ENCODE peak calls at places on chromosomes 3 and 15, in four cellular contexts. One of them, this sample, is unnamed.

GRCh38 chr3:111534701-111535100 is 7.3 kb upstream of the CD96 start:
- DNase-seq in nephron progenitor cell: no peak
- DNase-seq in mucosa of descending colon: no peak
- DNase-seq in AG10803: peak
- DNase-seq in this sample: peak

GRCh38 chr3:59245300-59245878 is 195.6 kb upstream of the CFAP20DC start:
- DNase-seq in nephron progenitor cell: no peak
- DNase-seq in mucosa of descending colon: no peak
- DNase-seq in AG10803: no peak
- DNase-seq in this sample: no peak

GRCh38 chr3:88180398-88180999 is 30.7 kb downstream of the C3orf38 start:
- DNase-seq in nephron progenitor cell: no peak
- DNase-seq in mucosa of descending colon: no peak
- DNase-seq in AG10803: peak
- DNase-seq in this sample: peak

GRCh38 chr3:146577662-146578061 is 27.5 kb downstream of the PLSCR5 start:
- DNase-seq in nephron progenitor cell: no peak
- DNase-seq in mucosa of descending colon: no peak
- DNase-seq in AG10803: peak
- DNase-seq in this sample: peak

GRCh38 chr3:191217331-191217730 is 18.3 kb downstream of the OSTN start:
- DNase-seq in nephron progenitor cell: no peak
- DNase-seq in mucosa of descending colon: no peak
- DNase-seq in AG10803: peak
- DNase-seq in this sample: no peak

GRCh38 chr3:21729888-21730459 is 21.0 kb downstream of the ZNF385D start:
- DNase-seq in nephron progenitor cell: no peak
- DNase-seq in mucosa of descending colon: no peak
- DNase-seq in AG10803: peak
- DNase-seq in this sample: peak

GRCh38 chr3:47003461-47004368 is 24.2 kb downstream of the NBEAL2 start:
- DNase-seq in nephron progenitor cell: no peak
- DNase-seq in mucosa of descending colon: no peak
- DNase-seq in AG10803: no peak
- DNase-seq in this sample: no peak

GRCh38 chr3:131178710-131179375 is 152.2 kb downstream of the NEK11 start:
- DNase-seq in nephron progenitor cell: no peak
- DNase-seq in mucosa of descending colon: no peak
- DNase-seq in AG10803: no peak
- DNase-seq in this sample: no peak

GRCh38 chr15:41969851-41970431 is 2.4 kb downstream of the EHD4 start:
- DNase-seq in nephron progenitor cell: no peak
- DNase-seq in mucosa of descending colon: no peak
- DNase-seq in AG10803: no peak
- DNase-seq in this sample: peak

GRCh38 chr3:183227586-183227985 is 25.5 kb upstream of the B3GNT5 start:
- DNase-seq in nephron progenitor cell: no peak
- DNase-seq in mucosa of descending colon: no peak
- DNase-seq in AG10803: no peak
- DNase-seq in this sample: no peak

GRCh38 chr3:106457278-106458210 is 588.7 kb upstream of the CBLB start:
- DNase-seq in nephron progenitor cell: no peak
- DNase-seq in mucosa of descending colon: no peak
- DNase-seq in AG10803: peak
- DNase-seq in this sample: peak

GRCh38 chr15:89664951-89665350 is 9.7 kb upstream of the KIF7 start:
- DNase-seq in nephron progenitor cell: no peak
- DNase-seq in mucosa of descending colon: no peak
- DNase-seq in AG10803: no peak
- DNase-seq in this sample: no peak

GRCh38 chr3:13332158-13332557 is 88.0 kb downstream of the NUP210 start:
- DNase-seq in nephron progenitor cell: no peak
- DNase-seq in mucosa of descending colon: no peak
- DNase-seq in AG10803: no peak
- DNase-seq in this sample: no peak

GRCh38 chr15:62491642-62492041 is 326.6 kb upstream of the C2CD4B start:
- DNase-seq in nephron progenitor cell: no peak
- DNase-seq in mucosa of descending colon: no peak
- DNase-seq in AG10803: peak
- DNase-seq in this sample: peak

GRCh38 chr15:70170096-70170699 is 72.5 kb upstream of the TLE3 start:
- DNase-seq in nephron progenitor cell: no peak
- DNase-seq in mucosa of descending colon: no peak
- DNase-seq in AG10803: no peak
- DNase-seq in this sample: no peak

GRCh38 chr3:139762307-139762706 is 84.5 kb upstream of the NMNAT3 start:
- DNase-seq in nephron progenitor cell: no peak
- DNase-seq in mucosa of descending colon: no peak
- DNase-seq in AG10803: no peak
- DNase-seq in this sample: no peak

GRCh38 chr15:63274427-63274826 is 3.0 kb upstream of the APH1B start:
- DNase-seq in nephron progenitor cell: no peak
- DNase-seq in mucosa of descending colon: no peak
- DNase-seq in AG10803: peak
- DNase-seq in this sample: no peak

GRCh38 chr3:192444096-192444790 is 283.1 kb downstream of the FGF12 start:
- DNase-seq in nephron progenitor cell: peak
- DNase-seq in mucosa of descending colon: peak
- DNase-seq in AG10803: peak
- DNase-seq in this sample: peak

GRCh38 chr15:75431682-75432081 is 19.8 kb downstream of the SIN3A start:
- DNase-seq in nephron progenitor cell: no peak
- DNase-seq in mucosa of descending colon: no peak
- DNase-seq in AG10803: no peak
- DNase-seq in this sample: no peak

GRCh38 chr3:155617346-155617745 is 127.5 kb downstream of the PLCH1 start:
- DNase-seq in nephron progenitor cell: no peak
- DNase-seq in mucosa of descending colon: no peak
- DNase-seq in AG10803: no peak
- DNase-seq in this sample: no peak

GRCh38 chr3:188212308-188212969 is 58.5 kb downstream of the LPP start:
- DNase-seq in nephron progenitor cell: no peak
- DNase-seq in mucosa of descending colon: peak
- DNase-seq in AG10803: peak
- DNase-seq in this sample: no peak

GRCh38 chr3:129626744-129627349 is 20.4 kb upstream of the PLXND1 start:
- DNase-seq in nephron progenitor cell: peak
- DNase-seq in mucosa of descending colon: peak
- DNase-seq in AG10803: peak
- DNase-seq in this sample: peak

GRCh38 chr15:71752604-71753289 is 57.6 kb upstream of the NR2E3 start:
- DNase-seq in nephron progenitor cell: peak
- DNase-seq in mucosa of descending colon: peak
- DNase-seq in AG10803: peak
- DNase-seq in this sample: peak

GRCh38 chr3:48268936-48269551 is 28.1 kb downstream of the ZNF589 start:
- DNase-seq in nephron progenitor cell: no peak
- DNase-seq in mucosa of descending colon: peak
- DNase-seq in AG10803: no peak
- DNase-seq in this sample: no peak

GRCh38 chr15:28133281-28133680 is 34.2 kb upstream of the OCA2 start:
- DNase-seq in nephron progenitor cell: no peak
- DNase-seq in mucosa of descending colon: no peak
- DNase-seq in AG10803: no peak
- DNase-seq in this sample: no peak

GRCh38 chr15:92614791-92615785 is 40.5 kb downstream of the FAM174B start:
- DNase-seq in nephron progenitor cell: no peak
- DNase-seq in mucosa of descending colon: no peak
- DNase-seq in AG10803: no peak
- DNase-seq in this sample: no peak

GRCh38 chr3:15634671-15635661 is 33.4 kb downstream of the BTD start:
- DNase-seq in nephron progenitor cell: no peak
- DNase-seq in mucosa of descending colon: no peak
- DNase-seq in AG10803: peak
- DNase-seq in this sample: peak

GRCh38 chr3:122921791-122922651 is 105.5 kb downstream of the SEMA5B start:
- DNase-seq in nephron progenitor cell: peak
- DNase-seq in mucosa of descending colon: peak
- DNase-seq in AG10803: no peak
- DNase-seq in this sample: no peak

GRCh38 chr3:37974121-37974927 is 16.3 kb upstream of the VILL start:
- DNase-seq in nephron progenitor cell: peak
- DNase-seq in mucosa of descending colon: peak
- DNase-seq in AG10803: peak
- DNase-seq in this sample: peak

GRCh38 chr15:40252438-40253178 is 13.7 kb downstream of the PAK6 start:
- DNase-seq in nephron progenitor cell: peak
- DNase-seq in mucosa of descending colon: peak
- DNase-seq in AG10803: no peak
- DNase-seq in this sample: no peak

GRCh38 chr15:98663606-98664005 is 15.3 kb downstream of the IGF1R start:
- DNase-seq in nephron progenitor cell: no peak
- DNase-seq in mucosa of descending colon: no peak
- DNase-seq in AG10803: no peak
- DNase-seq in this sample: no peak

GRCh38 chr15:32824777-32825176 is 107.0 kb downstream of the GREM1 start:
- DNase-seq in nephron progenitor cell: no peak
- DNase-seq in mucosa of descending colon: no peak
- DNase-seq in AG10803: peak
- DNase-seq in this sample: peak

GRCh38 chr15:23038741-23039150 is 623 bp downstream of the TUBGCP5 start:
- DNase-seq in nephron progenitor cell: no peak
- DNase-seq in mucosa of descending colon: no peak
- DNase-seq in AG10803: peak
- DNase-seq in this sample: peak

GRCh38 chr15:23035964-23036566 is 3.3 kb downstream of the TUBGCP5 start:
- DNase-seq in nephron progenitor cell: peak
- DNase-seq in mucosa of descending colon: no peak
- DNase-seq in AG10803: peak
- DNase-seq in this sample: peak

GRCh38 chr15:23039917-23040281 is 530 bp upstream of the TUBGCP5 start:
- DNase-seq in nephron progenitor cell: no peak
- DNase-seq in mucosa of descending colon: no peak
- DNase-seq in AG10803: no peak
- DNase-seq in this sample: no peak

GRCh38 chr15:23033979-23034378 is 5.4 kb downstream of the TUBGCP5 start:
- DNase-seq in nephron progenitor cell: no peak
- DNase-seq in mucosa of descending colon: no peak
- DNase-seq in AG10803: no peak
- DNase-seq in this sample: no peak

GRCh38 chr15:23039151-23039916 is at the start of gene TUBGCP5:
- DNase-seq in nephron progenitor cell: peak
- DNase-seq in mucosa of descending colon: peak
- DNase-seq in AG10803: peak
- DNase-seq in this sample: peak
- TF ChIP-seq CTCF in nephron progenitor cell: peak
- TF ChIP-seq CTCF in mucosa of descending colon: peak
- TF ChIP-seq CTCF in AG10803: peak
- TF ChIP-seq CTCF in this sample: peak

DNA sequence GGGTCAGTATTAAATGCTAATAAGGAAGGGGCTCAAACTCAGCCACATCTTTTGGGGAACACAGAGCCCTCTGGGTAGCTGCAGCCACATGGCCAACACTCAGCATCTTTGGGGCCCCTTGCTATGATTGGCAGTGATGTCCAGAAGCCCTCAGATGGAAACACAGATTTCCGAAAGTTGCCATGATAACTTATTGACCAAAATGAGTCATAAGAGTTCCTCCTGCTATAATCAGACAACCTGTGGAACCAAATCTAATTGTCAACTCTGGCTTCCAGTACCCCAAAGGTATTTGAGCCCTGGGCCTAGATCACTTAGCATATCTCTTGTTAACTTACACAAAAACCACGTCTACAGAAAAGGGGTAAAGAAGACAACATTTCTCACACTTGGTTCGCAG is 392.2 kb downstream of the KCNH8 start:
- DNase-seq in nephron progenitor cell: no peak
- DNase-seq in mucosa of descending colon: no peak
- DNase-seq in AG10803: no peak
- DNase-seq in this sample: no peak
- TF ChIP-seq CTCF in nephron progenitor cell: no peak
- TF ChIP-seq CTCF in mucosa of descending colon: no peak
- TF ChIP-seq CTCF in AG10803: no peak
- TF ChIP-seq CTCF in this sample: no peak

GRCh38 chr3:52055537-52056351 is 627 bp downstream of the DUSP7 start:
- DNase-seq in nephron progenitor cell: peak
- DNase-seq in mucosa of descending colon: peak
- DNase-seq in AG10803: peak
- DNase-seq in this sample: no peak
- TF ChIP-seq CTCF in nephron progenitor cell: no peak
- TF ChIP-seq CTCF in mucosa of descending colon: no peak
- TF ChIP-seq CTCF in AG10803: peak
- TF ChIP-seq CTCF in this sample: no peak

GRCh38 chr15:76905013-76905839 is at the start of gene SCAPER:
- DNase-seq in nephron progenitor cell: peak
- DNase-seq in mucosa of descending colon: peak
- DNase-seq in AG10803: peak
- DNase-seq in this sample: peak
- TF ChIP-seq CTCF in nephron progenitor cell: no peak
- TF ChIP-seq CTCF in mucosa of descending colon: no peak
- TF ChIP-seq CTCF in AG10803: no peak
- TF ChIP-seq CTCF in this sample: peak

This sample was measured in HFFc6.